ENCODE peak calls at places on chromosomes 4 and X, in five cellular contexts. T is iPS DF 19.7; J is activated naive CD4-positive, alpha-beta T cell; C is Karpas-422; V is frontal cortex. I is an unnamed sample.

GRCh38 chrX:122868626-122869025 is 315.5 kb upstream of the GRIA3 start:
- DNase-seq in T (no peak), J (no peak), C (no peak), V (no peak), I (no peak)

GRCh38 chr4:168441412-168441811 is 38.9 kb downstream of the DDX60L start:
- DNase-seq in T (no peak), J (no peak), C (no peak), V (no peak), I (no peak)

GRCh38 chrX:19686876-19687275 is 171.6 kb upstream of the MAP3K15 start:
- DNase-seq in T (no peak), J (no peak), C (no peak), V (no peak), I (no peak)

GRCh38 chr4:17646693-17647092 is 32.3 kb downstream of the MED28 start:
- DNase-seq in T (no peak), J (no peak), C (no peak), V (no peak), I (no peak)

GRCh38 chr4:70844180-70844579 is 4.5 kb upstream of the GRSF1 start:
- DNase-seq in T (no peak), J (no peak), C (no peak), V (no peak), I (no peak)

GRCh38 chr4:150583287-150584197 is 1.6 kb downstream of the MAB21L2 start:
- DNase-seq in T (no peak), J (no peak), C (no peak), V (no peak), I (no peak)

GRCh38 chrX:20481632-20482031 is 214.9 kb upstream of the RPS6KA3 start:
- DNase-seq in T (no peak), J (no peak), C (no peak), V (no peak), I (no peak)

GRCh38 chrX:10078266-10078665 is 78.5 kb upstream of the CLCN4 start:
- DNase-seq in T (no peak), J (no peak), C (no peak), V (no peak), I (no peak)

GRCh38 chr4:21882050-21882839 is 66.3 kb downstream of the KCNIP4 start:
- DNase-seq in T (no peak), J (no peak), C (no peak), V (no peak), I (no peak)

GRCh38 chrX:41010188-41010846 is 74.9 kb upstream of the USP9X start:
- DNase-seq in T (no peak), J (no peak), C (no peak), V (peak; percentile 35), I (no peak)

GRCh38 chr4:67428819-67429218 is 116.5 kb downstream of the CENPC start:
- DNase-seq in T (no peak), J (no peak), C (no peak), V (no peak), I (no peak)

GRCh38 chrX:79365591-79365990 is 1.5 kb downstream of the ITM2A start:
- DNase-seq in T (no peak), J (no peak), C (no peak), V (no peak), I (no peak)

I was measured in NT2/D1.